ENCODE peak calls at places on chromosomes 6 and 20, in eight cellular contexts. Z, V, X, E, Y, L, W and D are unnamed samples.

GRCh38 chr6:12012231-12012565 is at the start of gene HIVEP1:
- DNase-seq in E (no peak), V (peak), X (peak), Z (no peak), W (no peak), Y (no peak), L (no peak), D (peak)

GRCh38 chr20:10474606-10475184 is 39.6 kb downstream of the SLX4IP start:
- DNase-seq in X (no peak), E (no peak), Y (no peak), L (no peak), V (peak), Z (no peak), W (no peak), D (no peak)

GRCh38 chr6:25112207-25112874 is 166.8 kb upstream of the CARMIL1 start:
- DNase-seq in Z (no peak), X (no peak), E (no peak), W (no peak), L (no peak), Y (peak), V (no peak), D (no peak)

GRCh38 chr20:57928181-57928967 is 218.6 kb upstream of the PMEPA1 start:
- DNase-seq in L (no peak), X (no peak), Z (peak), E (peak), W (no peak), Y (no peak), V (no peak), D (peak)

GRCh38 chr6:154164397-154164796 is 125.4 kb downstream of the OPRM1 start:
- DNase-seq in V (no peak), E (peak), Z (peak), X (no peak), L (no peak), W (no peak), Y (peak), D (no peak)

GRCh38 chr6:1896897-1897296 is 287.2 kb downstream of the FOXC1 start:
- DNase-seq in Z (no peak), V (no peak), Y (no peak), E (no peak), W (no peak), X (no peak), L (no peak), D (no peak)

GRCh38 chr20:1987826-1988225 is 6.0 kb downstream of the PDYN start:
- DNase-seq in L (no peak), Z (peak), E (peak), Y (peak), X (no peak), V (no peak), W (no peak), D (no peak)

GRCh38 chr6:153790048-153790447 is 249.0 kb upstream of the OPRM1 start:
- DNase-seq in E (no peak), L (no peak), W (no peak), X (no peak), Z (peak), Y (peak), V (peak), D (peak)

GRCh38 chr20:37336369-37337207 is 9.4 kb upstream of the SRC start:
- DNase-seq in W (no peak), X (peak), V (peak), E (peak), Y (peak), Z (peak), L (no peak), D (peak)